ENCODE peak calls at places on chromosomes 12 and 14, in five cellular contexts. M, J, A, S and E are unnamed samples.

GRCh38 chr12:3014641-3015040 is 55.4 kb downstream of the TEAD4 start:
- DNase-seq in M (no peak), J (peak), A (peak), S (no peak), E (no peak)

GRCh38 chr12:78403136-78403535 is 461.4 kb upstream of the SYT1 start:
- DNase-seq in M (no peak), J (no peak), A (no peak), S (peak), E (peak)

GRCh38 chr12:12467222-12467621 is 95.4 kb downstream of the DUSP16 start:
- DNase-seq in M (no peak), J (no peak), A (peak), S (no peak), E (no peak)

GRCh38 chr12:78060186-78060585 is 229.5 kb downstream of the NAV3 start:
- DNase-seq in M (no peak), J (no peak), A (no peak), S (peak), E (peak)

GRCh38 chr14:68403191-68403781 is 389.6 kb downstream of the ZFP36L1 start:
- DNase-seq in M (no peak), J (no peak), A (no peak), S (no peak), E (no peak)

GRCh38 chr12:96402061-96402460 is 1.8 kb upstream of the CDK17 start:
- DNase-seq in M (peak), J (no peak), A (no peak), S (no peak), E (no peak)

GRCh38 chr12:131045705-131046460 is 92.2 kb downstream of the ADGRD1 start:
- DNase-seq in M (no peak), J (peak), A (no peak), S (no peak), E (no peak)

GRCh38 chr12:122865268-122866231 is 30.3 kb downstream of the HIP1R start:
- DNase-seq in M (no peak), J (peak), A (no peak), S (no peak), E (peak)

GRCh38 chr14:22190411-22191191 is 398.4 kb downstream of the DAD1 start:
- DNase-seq in M (no peak), J (no peak), A (no peak), S (peak), E (no peak)

GRCh38 chr14:63045234-63045611 is at the start of gene KCNH5:
- DNase-seq in M (peak), J (peak), A (peak), S (peak), E (peak)

GRCh38 chr12:15956413-15957185 is 45.5 kb downstream of the DERA start:
- DNase-seq in M (no peak), J (no peak), A (no peak), S (peak), E (no peak)

GRCh38 chr14:105974902-105975301 is 448.5 kb downstream of the TMEM121 start:
- DNase-seq in M (no peak), J (no peak), A (peak), S (no peak), E (no peak)

GRCh38 chr12:92118826-92119536 is 26.7 kb downstream of the BTG1 start:
- DNase-seq in M (no peak), J (no peak), A (no peak), S (no peak), E (no peak)

GRCh38 chr12:130499474-130499873 is 161.8 kb downstream of the PIWIL1 start:
- DNase-seq in M (no peak), J (no peak), A (no peak), S (no peak), E (no peak)

GRCh38 chr14:91154851-91155625 is 41.2 kb downstream of the DGLUCY start:
- DNase-seq in M (no peak), J (no peak), A (no peak), S (peak), E (peak)

GRCh38 chr12:64102339-64102738 is 119.8 kb downstream of the KICS2 start:
- DNase-seq in M (no peak), J (no peak), A (no peak), S (peak), E (no peak)

GRCh38 chr12:2256453-2256852 is 203.7 kb downstream of the CACNA1C start:
- DNase-seq in M (no peak), J (no peak), A (no peak), S (no peak), E (peak)

GRCh38 chr12:3207858-3208257 is 130.7 kb downstream of the TSPAN9 start:
- DNase-seq in M (peak), J (no peak), A (peak), S (no peak), E (no peak)

GRCh38 chr14:99200654-99201005 is 71.4 kb downstream of the BCL11B start:
- DNase-seq in M (no peak), J (no peak), A (no peak), S (no peak), E (no peak)

GRCh38 chr12:102702447-102703114 is 214.5 kb downstream of the PAH start:
- DNase-seq in M (peak), J (no peak), A (peak), S (peak), E (peak)

GRCh38 chr12:59431266-59431665 is 164.6 kb upstream of the SLC16A7 start:
- DNase-seq in M (no peak), J (no peak), A (no peak), S (peak), E (peak)

GRCh38 chr12:62933220-62933870 is 1.6 kb downstream of the PPM1H start:
- DNase-seq in M (peak), J (no peak), A (no peak), S (no peak), E (peak)
- H3K4me3 ChIP-seq in M (peak), J (peak), A (peak), S (peak), E (peak)

DNA sequence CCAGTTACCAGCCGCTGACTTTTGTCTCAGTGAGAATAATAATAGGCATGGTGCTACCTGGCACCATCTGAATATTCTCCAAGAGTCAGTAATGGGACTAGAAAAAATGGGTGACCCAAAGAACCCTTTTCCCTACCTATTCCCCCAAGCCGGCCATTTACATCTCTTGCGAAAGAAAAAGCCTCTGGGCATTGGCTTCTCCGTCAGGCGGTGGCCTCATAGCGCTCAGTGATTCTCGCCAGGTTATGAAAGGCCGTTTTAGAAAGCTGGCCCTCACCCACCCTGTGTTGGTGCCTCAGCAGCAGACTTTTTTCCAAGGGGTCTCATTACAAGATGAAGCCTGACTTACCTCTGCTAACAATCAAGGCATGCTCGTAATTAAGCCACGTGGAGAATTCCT is 552 bp upstream of the SLC6A15 start:
- DNase-seq in M (peak), J (no peak), A (no peak), S (peak), E (peak)
- H3K4me3 ChIP-seq in M (peak), J (peak), A (no peak), S (peak), E (peak)

DNA sequence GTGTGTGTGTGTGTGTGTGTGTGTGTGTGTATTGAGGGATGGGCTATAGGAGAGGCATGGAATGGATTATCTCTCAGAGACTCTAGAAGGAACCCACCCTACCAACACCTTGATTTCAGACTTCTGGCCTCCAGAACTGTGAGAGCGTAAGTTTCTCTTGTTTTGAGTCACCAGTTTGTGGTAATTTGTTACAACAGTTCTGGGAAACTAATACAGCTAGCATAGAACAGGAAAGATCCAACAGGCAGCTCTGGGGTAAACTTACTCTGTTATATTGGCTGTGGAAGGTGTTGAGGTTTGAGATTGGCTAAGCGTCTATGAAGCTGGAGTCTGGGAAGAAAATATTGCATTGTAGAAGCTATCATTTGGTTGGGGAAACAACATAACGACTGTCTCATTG is 334.3 kb downstream of the AACS start:
- DNase-seq in M (no peak), J (no peak), A (peak), S (no peak), E (no peak)
- H3K4me3 ChIP-seq in M (no peak), J (no peak), A (no peak), S (no peak), E (no peak)

GRCh38 chr12:5945071-5946008 is at the start of gene ANO2:
- DNase-seq in M (peak), J (no peak), A (no peak), S (no peak), E (peak)
- H3K4me3 ChIP-seq in M (peak), J (peak), A (no peak), S (peak), E (peak)

GRCh38 chr12:83016226-83016835 is 329.6 kb downstream of the TMTC2 start:
- DNase-seq in M (no peak), J (no peak), A (no peak), S (peak), E (peak)
- H3K4me3 ChIP-seq in M (no peak), J (peak), A (peak), S (no peak), E (no peak)

GRCh38 chr14:38256358-38256840 is 506 bp upstream of the CLEC14A start:
- DNase-seq in M (peak), J (no peak), A (peak), S (no peak), E (no peak)

GRCh38 chr14:38254565-38255407 is 1.1 kb downstream of the CLEC14A start:
- DNase-seq in M (peak), J (no peak), A (no peak), S (no peak), E (peak)

GRCh38 chr14:38255673-38256357 is at the start of gene CLEC14A:
- DNase-seq in M (peak), J (peak), A (peak), S (no peak), E (no peak)

GRCh38 chr14:38257500-38257899 is 1.6 kb upstream of the CLEC14A start:
- DNase-seq in M (no peak), J (no peak), A (no peak), S (peak), E (no peak)

DNA sequence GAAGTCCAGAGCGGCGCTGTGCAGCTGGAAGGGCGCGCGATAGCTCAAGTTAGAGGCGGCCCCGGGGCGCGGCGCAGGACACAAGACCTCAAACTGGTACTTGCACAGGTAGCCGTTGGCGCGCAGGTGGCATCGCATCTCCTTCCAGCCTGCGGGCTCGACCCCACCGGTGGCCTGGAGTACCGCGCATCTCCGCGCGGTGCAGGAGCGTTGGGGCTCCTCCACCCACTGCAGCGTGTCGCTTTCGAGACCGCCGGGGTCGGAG is 553 bp downstream of the CLEC14A start:
- DNase-seq in M (no peak), J (peak), A (peak), S (no peak), E (no peak)
- H3K4me3 ChIP-seq in M (peak), J (peak), A (no peak), S (no peak), E (peak)

GRCh38 chr14:72894323-72894622 is 372 bp upstream of the DPF3 start:
- DNase-seq in M (no peak), J (no peak), A (no peak), S (no peak), E (no peak)

GRCh38 chr14:72891666-72892102 is 2.2 kb downstream of the DPF3 start:
- DNase-seq in M (no peak), J (no peak), A (no peak), S (no peak), E (no peak)

GRCh38 chr14:72892879-72893635 is 844 bp downstream of the DPF3 start:
- DNase-seq in M (peak), J (peak), A (peak), S (no peak), E (peak)

GRCh38 chr14:72893636-72894322 is at the start of gene DPF3:
- DNase-seq in M (peak), J (peak), A (peak), S (peak), E (peak)

DNA sequence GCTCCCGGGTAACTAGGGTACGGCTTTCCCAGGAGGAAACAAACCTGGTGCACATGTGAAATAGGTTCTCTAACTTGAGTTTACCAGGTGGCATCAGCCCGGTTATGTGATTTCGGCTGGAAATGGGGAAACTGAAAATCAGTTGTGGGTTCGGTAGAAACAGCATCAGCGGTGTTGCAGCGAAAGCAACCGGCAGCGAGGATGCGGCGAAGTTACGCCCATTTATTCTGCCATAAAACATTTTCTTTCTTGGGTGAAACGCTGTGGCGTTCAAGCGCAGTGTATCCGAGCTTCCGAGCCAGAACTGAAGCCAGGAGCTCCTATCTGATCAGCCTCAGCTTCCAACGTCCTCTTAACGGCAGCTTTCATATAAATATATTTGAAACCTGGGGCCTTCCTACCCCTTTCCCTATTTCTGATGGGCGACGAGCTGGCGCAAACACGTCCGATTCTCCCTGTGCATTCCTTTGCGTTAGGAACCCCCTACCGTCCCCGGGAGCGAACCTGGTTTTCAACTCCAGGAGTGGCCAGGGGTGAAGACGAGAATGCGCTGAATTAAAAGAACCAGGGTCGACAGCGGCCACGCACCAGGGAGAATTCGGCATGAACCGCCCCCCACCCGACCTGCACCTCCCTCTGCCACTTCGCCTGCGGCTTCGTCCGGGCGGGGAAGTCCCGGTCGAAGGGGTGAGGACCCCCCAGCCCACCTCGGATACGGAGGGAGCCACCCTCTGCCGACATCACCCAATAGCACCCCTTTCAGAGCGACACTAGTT is 1.6 kb downstream of the DPF3 start:
- DNase-seq in M (peak), J (no peak), A (peak), S (no peak), E (peak)
- H3K4me3 ChIP-seq in M (peak), J (peak), A (peak), S (peak), E (peak)

GRCh38 chr12:85036736-85037135 is 585 bp downstream of the LRRIQ1 start:
- DNase-seq in M (no peak), J (no peak), A (no peak), S (no peak), E (no peak)
- H3K4me3 ChIP-seq in M (peak), J (peak), A (no peak), S (peak), E (peak)

GRCh38 chr14:49950275-49951250 is 57.7 kb downstream of the ARF6 start:
- DNase-seq in M (no peak), J (peak), A (peak), S (peak), E (no peak)
- H3K4me3 ChIP-seq in M (no peak), J (no peak), A (no peak), S (peak), E (no peak)